ENCODE peak calls at places on chromosomes 5 and 9, in ten cellular contexts. A is thoracic aorta, X is HFF-Myc, H is RWPE2, E is breast epithelium, G is endodermal cell, R is kidney epithelial cell, V is A549, F is DND-41, Y is gastrocnemius medialis. J is an unnamed sample.

GRCh38 chr9:35754264-35754663 is at the start of gene MSMP:
- DNase-seq in A (no peak), X (no peak), H (no peak), E (no peak), G (no peak), R (no peak), V (no peak), F (no peak), Y (no peak), J (no peak)

GRCh38 chr5:133242221-133242835 is 190.5 kb downstream of the HSPA4 start:
- DNase-seq in A (no peak), X (no peak), H (no peak), E (no peak), G (no peak), R (no peak), V (no peak), F (no peak), Y (no peak), J (no peak)

GRCh38 chr5:81679885-81680284 is 71.0 kb downstream of the SSBP2 start:
- DNase-seq in A (no peak), X (no peak), H (no peak), E (no peak), G (no peak), R (no peak), V (no peak), F (no peak), Y (no peak), J (no peak)

GRCh38 chr9:104286792-104287191 is 192.7 kb downstream of the SMC2 start:
- DNase-seq in A (no peak), X (no peak), H (no peak), E (no peak), G (no peak), R (no peak), V (no peak), F (no peak), Y (no peak), J (peak)

GRCh38 chr5:9786378-9787360 is 156.5 kb upstream of the TAS2R1 start:
- DNase-seq in A (no peak), X (no peak), H (no peak), E (no peak), G (no peak), R (no peak), V (no peak), F (no peak), Y (no peak), J (no peak)

GRCh38 chr5:160188151-160188967 is 40.9 kb upstream of the FABP6 start:
- DNase-seq in A (no peak), X (peak), H (no peak), E (no peak), G (peak), R (no peak), V (peak), F (no peak), Y (no peak), J (peak)

GRCh38 chr5:37552770-37553719 is 173.9 kb downstream of the WDR70 start:
- DNase-seq in A (no peak), X (peak), H (no peak), E (no peak), G (no peak), R (no peak), V (no peak), F (peak), Y (no peak), J (peak)

GRCh38 chr5:174990909-174991308 is 266.5 kb downstream of the MSX2 start:
- DNase-seq in A (peak), X (no peak), H (no peak), E (no peak), G (no peak), R (no peak), V (no peak), F (no peak), Y (peak), J (no peak)

GRCh38 chr5:13659391-13659790 is 285.1 kb downstream of the DNAH5 start:
- DNase-seq in A (no peak), X (no peak), H (no peak), E (no peak), G (no peak), R (no peak), V (no peak), F (no peak), Y (no peak), J (peak)

GRCh38 chr5:149358294-149358651 is 427 bp downstream of the PCYOX1L start:
- DNase-seq in A (no peak), X (no peak), H (no peak), E (no peak), G (no peak), R (no peak), V (no peak), F (peak), Y (no peak), J (no peak)

GRCh38 chr5:14581333-14581890 is at the start of gene OTULINL:
- DNase-seq in A (peak), X (no peak), H (peak), E (peak), G (peak), R (no peak), V (peak), F (peak), Y (peak), J (peak)

GRCh38 chr5:57841671-57842375 is 359.2 kb upstream of the ACTBL2 start:
- DNase-seq in A (no peak), X (peak), H (peak), E (no peak), G (peak), R (peak), V (peak), F (no peak), Y (no peak), J (peak)

GRCh38 chr5:139637438-139638089 is 10.6 kb upstream of the CXXC5 start:
- DNase-seq in A (no peak), X (no peak), H (peak), E (peak), G (peak), R (no peak), V (no peak), F (peak), Y (peak), J (no peak)

GRCh38 chr9:10265102-10265708 is 347.6 kb downstream of the PTPRD start:
- DNase-seq in A (no peak), X (no peak), H (no peak), E (no peak), G (no peak), R (peak), V (no peak), F (no peak), Y (no peak), J (peak)

GRCh38 chr9:108709922-108710321 is 145.9 kb downstream of the ACTL7B start:
- DNase-seq in A (no peak), X (no peak), H (no peak), E (no peak), G (no peak), R (no peak), V (no peak), F (no peak), Y (no peak), J (no peak)

GRCh38 chr5:50463047-50463446 is 22.0 kb upstream of the EMB start:
- DNase-seq in A (no peak), X (no peak), H (no peak), E (no peak), G (no peak), R (no peak), V (no peak), F (no peak), Y (no peak), J (no peak)

GRCh38 chr5:35031276-35031675 is 16.5 kb downstream of the AGXT2 start:
- DNase-seq in A (no peak), X (peak), H (no peak), E (no peak), G (no peak), R (peak), V (no peak), F (no peak), Y (no peak), J (no peak)

GRCh38 chr9:134177186-134177585 is 12.8 kb upstream of the RNU6ATAC start:
- DNase-seq in A (no peak), X (no peak), H (peak), E (no peak), G (no peak), R (no peak), V (no peak), F (no peak), Y (no peak), J (no peak)

GRCh38 chr9:120439147-120439546 is 140.8 kb downstream of the CDK5RAP2 start:
- DNase-seq in A (no peak), X (no peak), H (no peak), E (no peak), G (peak), R (no peak), V (peak), F (peak), Y (no peak), J (no peak)

GRCh38 chr9:34451545-34451944 is 6.8 kb downstream of the FAM219A start:
- DNase-seq in A (no peak), X (no peak), H (no peak), E (no peak), G (no peak), R (no peak), V (no peak), F (no peak), Y (no peak), J (no peak)

GRCh38 chr5:173623789-173624188 is 7.3 kb upstream of the BOD1 start:
- DNase-seq in A (no peak), X (no peak), H (no peak), E (no peak), G (no peak), R (no peak), V (no peak), F (no peak), Y (no peak), J (no peak)

GRCh38 chr5:98775962-98776687 is 2.7 kb downstream of the RGMB start:
- DNase-seq in A (no peak), X (no peak), H (no peak), E (no peak), G (no peak), R (no peak), V (no peak), F (no peak), Y (no peak), J (no peak)

GRCh38 chr5:156137482-156137881 is 189.5 kb upstream of the SGCD start:
- DNase-seq in A (no peak), X (no peak), H (no peak), E (no peak), G (no peak), R (no peak), V (no peak), F (no peak), Y (no peak), J (no peak)

GRCh38 chr5:44546283-44546682 is 157.1 kb upstream of the FGF10 start:
- DNase-seq in A (no peak), X (no peak), H (no peak), E (no peak), G (no peak), R (no peak), V (no peak), F (no peak), Y (no peak), J (no peak)

GRCh38 chr9:132185164-132186009 is 23.5 kb downstream of the NTNG2 start:
- DNase-seq in A (no peak), X (no peak), H (no peak), E (no peak), G (peak), R (no peak), V (no peak), F (no peak), Y (no peak), J (no peak)

GRCh38 chr5:159878988-159879471 is 37.3 kb upstream of the ADRA1B start:
- DNase-seq in A (no peak), X (no peak), H (no peak), E (no peak), G (peak), R (no peak), V (peak), F (peak), Y (peak), J (no peak)

GRCh38 chr5:170635706-170636105 is 131.9 kb downstream of the KCNIP1 start:
- DNase-seq in A (no peak), X (no peak), H (no peak), E (no peak), G (peak), R (no peak), V (no peak), F (no peak), Y (no peak), J (no peak)

GRCh38 chr5:148830220-148830619 is 3.8 kb downstream of the ADRB2 start:
- DNase-seq in A (no peak), X (no peak), H (no peak), E (no peak), G (no peak), R (no peak), V (no peak), F (no peak), Y (peak), J (no peak)

GRCh38 chr9:90842984-90843383 is 41.4 kb downstream of the SYK start:
- DNase-seq in A (no peak), X (no peak), H (no peak), E (no peak), G (no peak), R (no peak), V (no peak), F (no peak), Y (no peak), J (no peak)

GRCh38 chr9:112061152-112061740 is 113.9 kb downstream of the SUSD1 start:
- DNase-seq in A (peak), X (peak), H (peak), E (no peak), G (no peak), R (peak), V (peak), F (peak), Y (peak), J (peak)

GRCh38 chr9:85377751-85378289 is 363.9 kb downstream of the AGTPBP1 start:
- DNase-seq in A (no peak), X (no peak), H (no peak), E (no peak), G (no peak), R (peak), V (no peak), F (peak), Y (no peak), J (peak)

GRCh38 chr5:113806823-113807222 is 293.3 kb downstream of the YTHDC2 start:
- DNase-seq in A (no peak), X (no peak), H (no peak), E (no peak), G (no peak), R (no peak), V (no peak), F (no peak), Y (no peak), J (no peak)

GRCh38 chr9:18906656-18907395 is 126.2 kb downstream of the SAXO1 start:
- DNase-seq in A (no peak), X (no peak), H (no peak), E (no peak), G (no peak), R (peak), V (no peak), F (no peak), Y (no peak), J (peak)

GRCh38 chr5:57836921-57837320 is 354.3 kb upstream of the ACTBL2 start:
- DNase-seq in A (no peak), X (no peak), H (no peak), E (no peak), G (no peak), R (no peak), V (no peak), F (no peak), Y (no peak), J (no peak)

GRCh38 chr9:92097997-92098482 is 17.2 kb downstream of the SPTLC1 start:
- DNase-seq in A (no peak), X (no peak), H (peak), E (peak), G (peak), R (peak), V (no peak), F (no peak), Y (peak), J (peak)

GRCh38 chr5:2756764-2757163 is 5.3 kb upstream of the IRX2 start:
- DNase-seq in A (no peak), X (no peak), H (no peak), E (peak), G (no peak), R (no peak), V (no peak), F (no peak), Y (no peak), J (no peak)
- TF ChIP-seq CTCF in A (no peak), X (no peak), H (no peak), E (no peak), G (peak), R (no peak), V (no peak), F (no peak), Y (no peak), J (no peak)

DNA sequence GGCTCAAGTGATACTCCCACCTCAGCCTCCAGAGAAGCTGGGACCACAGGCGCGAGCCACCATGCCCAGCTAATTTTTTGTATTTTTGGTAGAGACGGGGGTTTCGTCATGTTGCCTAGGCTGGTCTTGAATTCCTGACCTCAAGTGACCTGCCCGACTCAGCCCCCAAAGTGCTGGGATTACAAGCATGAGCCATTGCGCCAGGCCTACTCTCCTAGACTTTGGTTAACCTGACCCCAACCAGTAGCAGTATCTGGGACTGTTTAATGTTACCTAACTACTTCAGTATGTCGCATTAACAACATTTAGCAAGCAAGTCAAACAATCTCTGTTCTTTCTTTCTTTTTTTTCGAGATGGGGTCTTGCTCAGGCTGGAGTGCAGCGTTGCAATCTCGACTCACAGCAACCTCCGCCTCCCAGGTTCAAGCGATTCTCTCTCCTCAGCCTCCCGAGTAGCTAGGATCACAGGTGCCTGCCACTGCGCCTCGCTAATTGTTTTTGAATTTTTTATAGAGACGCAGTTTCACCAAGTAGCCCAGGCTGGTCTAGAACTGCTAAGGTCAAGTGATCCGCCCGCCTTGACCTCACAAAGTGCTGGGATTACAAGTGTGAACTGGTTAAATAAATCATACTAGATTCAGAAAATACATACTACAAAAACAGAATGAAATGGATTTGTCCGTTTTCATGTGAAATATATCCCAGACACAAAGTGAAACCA is 2.0 kb downstream of the AK3 start:
- DNase-seq in A (no peak), X (no peak), H (no peak), E (no peak), G (peak), R (no peak), V (no peak), F (no peak), Y (no peak), J (no peak)
- H3K4me3 ChIP-seq in A (peak), X (peak), H (peak), E (peak), G (peak), R (peak), V (peak), F (peak), Y (peak), J (peak)

DNA sequence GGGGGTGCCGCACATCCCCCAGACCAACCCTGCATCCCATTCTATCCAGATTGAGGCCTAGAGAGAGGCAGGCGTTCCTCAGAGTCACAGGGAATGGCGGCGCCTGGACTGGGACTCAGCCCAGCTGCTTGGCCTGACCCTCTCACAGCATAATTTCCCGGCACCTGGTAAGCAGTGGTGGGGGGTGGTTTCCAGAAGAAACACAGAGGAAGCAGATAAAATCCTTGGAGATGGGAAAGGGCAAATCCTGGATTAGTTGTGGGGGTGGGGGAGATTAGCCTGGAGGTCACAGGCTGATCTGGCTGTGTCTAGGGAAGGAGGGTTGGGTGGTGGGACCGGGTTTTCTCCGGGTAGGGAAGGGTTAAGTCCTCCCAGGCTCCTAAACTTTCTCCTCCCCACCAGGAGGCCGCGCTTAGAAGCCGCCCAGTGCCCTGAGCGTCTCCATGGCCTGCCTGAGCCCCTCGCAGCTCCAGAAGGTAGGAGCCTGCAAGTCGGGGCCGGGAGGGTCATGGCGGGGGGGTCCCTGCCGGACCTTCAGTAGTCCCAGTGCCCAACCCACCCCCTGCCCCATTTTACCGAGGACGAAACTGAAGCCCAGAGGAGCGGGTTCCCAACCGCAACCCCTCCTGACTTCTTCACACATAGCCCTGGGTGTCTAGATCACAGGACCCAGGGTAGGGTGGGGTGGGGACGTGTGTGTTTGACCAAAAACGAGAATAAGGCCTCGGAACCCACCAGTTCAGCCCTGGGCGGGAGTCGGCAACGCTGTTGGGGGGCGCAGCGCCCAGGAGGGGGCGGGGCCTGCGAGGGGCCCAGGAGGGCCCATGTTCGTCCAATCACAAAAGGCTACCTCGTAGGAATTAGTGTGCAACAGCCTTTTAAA is 1.3 kb downstream of the PHYHD1 start:
- DNase-seq in A (no peak), X (no peak), H (no peak), E (no peak), G (peak), R (no peak), V (no peak), F (no peak), Y (peak), J (peak)
- TF ChIP-seq CTCF in A (peak), X (no peak), H (no peak), E (peak), G (no peak), R (no peak), V (no peak), F (no peak), Y (peak), J (peak)

DNA sequence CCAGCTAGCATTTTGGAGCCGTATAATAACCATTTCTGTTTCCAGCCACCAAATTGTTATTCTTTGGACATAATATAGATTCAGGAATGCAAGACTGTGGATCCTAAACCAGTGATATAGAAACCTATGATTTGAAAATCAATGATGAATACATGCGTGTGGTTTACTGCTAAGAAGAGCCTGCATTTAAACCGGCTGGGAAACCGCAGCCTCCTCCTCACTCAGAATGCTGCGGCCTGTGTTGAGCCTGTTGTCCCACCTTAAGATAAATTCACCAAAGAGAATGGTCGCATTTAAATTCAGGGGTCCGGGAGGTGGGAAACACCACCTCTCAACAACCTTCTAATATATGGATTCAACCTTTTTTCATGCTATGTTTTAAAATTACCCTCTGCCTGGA is 148.0 kb downstream of the MEF2C start:
- DNase-seq in A (no peak), X (no peak), H (no peak), E (no peak), G (no peak), R (no peak), V (no peak), F (no peak), Y (no peak), J (no peak)
- H3K4me3 ChIP-seq in A (peak), X (no peak), H (no peak), E (no peak), G (no peak), R (no peak), V (no peak), F (no peak), Y (peak), J (no peak)

J was measured in retinal pigment epithelial cell.